ENCODE peak calls at places on chromosomes 1 and 21, in seven cellular contexts. K, R, D, X, J, U and H are unnamed samples.

GRCh38 chr21:45858180-45858579 is 123.4 kb upstream of the COL6A1 start:
- DNase-seq in K (no peak), R (no peak), D (no peak), X (no peak), J (no peak), U (no peak), H (no peak)

GRCh38 chr1:20997602-20998235 is 179.0 kb downstream of the EIF4G3 start:
- DNase-seq in K (no peak), R (no peak), D (no peak), X (no peak), J (no peak), U (no peak), H (no peak)

GRCh38 chr1:145961425-145962156 is 2.8 kb downstream of the ANKRD34A start:
- DNase-seq in K (no peak), R (no peak), D (no peak), X (peak; percentile 24), J (peak; percentile 32), U (peak; percentile 44), H (no peak)

GRCh38 chr1:209076688-209077087 is 506.8 kb upstream of the CAMK1G start:
- DNase-seq in K (no peak), R (no peak), D (no peak), X (peak; percentile 5), J (no peak), U (peak; percentile 70), H (no peak)

GRCh38 chr21:32888971-32889370 is 117.4 kb upstream of the PAXBP1 start:
- DNase-seq in K (peak; percentile 65), R (no peak), D (no peak), X (no peak), J (no peak), U (peak; percentile 70), H (no peak)

GRCh38 chr1:43625063-43625780 is 24.7 kb upstream of the KDM4A start:
- DNase-seq in K (no peak), R (no peak), D (no peak), X (no peak), J (no peak), U (no peak), H (no peak)

GRCh38 chr21:34861302-34861701 is 187.8 kb downstream of the RUNX1 start:
- DNase-seq in K (no peak), R (no peak), D (no peak), X (no peak), J (no peak), U (no peak), H (no peak)

GRCh38 chr1:147600119-147601111 is 59.1 kb downstream of the BCL9 start:
- DNase-seq in K (no peak), R (peak; percentile 15), D (no peak), X (peak; percentile 23), J (no peak), U (peak; percentile 70), H (no peak)

GRCh38 chr1:246182149-246182851 is 324.8 kb downstream of the SMYD3 start:
- DNase-seq in K (no peak), R (no peak), D (no peak), X (no peak), J (no peak), U (no peak), H (no peak)

GRCh38 chr21:42939581-42940413 is 14.4 kb upstream of the ERVH48-1 start:
- DNase-seq in K (peak; percentile 95), R (peak; percentile 84), D (no peak), X (peak; percentile 97), J (no peak), U (no peak), H (no peak)

GRCh38 chr1:202725541-202725940 is 15.3 kb upstream of the SYT2 start:
- DNase-seq in K (no peak), R (no peak), D (no peak), X (no peak), J (no peak), U (no peak), H (no peak)

GRCh38 chr1:119686661-119687060 is 25.1 kb upstream of the PHGDH start:
- DNase-seq in K (no peak), R (no peak), D (no peak), X (no peak), J (no peak), U (peak; percentile 15), H (no peak)

GRCh38 chr21:45607922-45608295 is 35.6 kb upstream of the PCBP3 start:
- DNase-seq in K (no peak), R (no peak), D (no peak), X (no peak), J (no peak), U (no peak), H (peak; percentile 58)

GRCh38 chr1:16013220-16013907 is 4.5 kb downstream of the HSPB7 start:
- DNase-seq in K (peak; percentile 73), R (peak; percentile 59), D (no peak), X (peak; percentile 72), J (peak; percentile 26), U (peak; percentile 93), H (no peak)